ENCODE peak calls at places on chromosomes 7 and 10, in seven cellular contexts. One of them, this sample, is unnamed.

GRCh38 chr10:132647424-132647823 is 109.8 kb downstream of the INPP5A start:
- DNase-seq in vagina: no peak
- DNase-seq in AG09309: no peak
- DNase-seq in HFFc6: no peak
- DNase-seq in thoracic aorta: no peak
- DNase-seq in cardiac muscle cell: no peak
- DNase-seq in CD8-positive, alpha-beta T cell: no peak
- DNase-seq in this sample: no peak

GRCh38 chr7:70480913-70481579 is 650.9 kb upstream of the GALNT17 start:
- DNase-seq in vagina: no peak
- DNase-seq in AG09309: peak
- DNase-seq in HFFc6: no peak
- DNase-seq in thoracic aorta: no peak
- DNase-seq in cardiac muscle cell: no peak
- DNase-seq in CD8-positive, alpha-beta T cell: no peak
- DNase-seq in this sample: no peak

GRCh38 chr10:111983970-111984525 is 199.5 kb downstream of the GPAM start:
- DNase-seq in vagina: no peak
- DNase-seq in AG09309: no peak
- DNase-seq in HFFc6: no peak
- DNase-seq in thoracic aorta: no peak
- DNase-seq in cardiac muscle cell: no peak
- DNase-seq in CD8-positive, alpha-beta T cell: no peak
- DNase-seq in this sample: no peak

GRCh38 chr7:45230083-45230482 is 72.5 kb downstream of the RAMP3 start:
- DNase-seq in vagina: no peak
- DNase-seq in AG09309: no peak
- DNase-seq in HFFc6: no peak
- DNase-seq in thoracic aorta: no peak
- DNase-seq in cardiac muscle cell: no peak
- DNase-seq in CD8-positive, alpha-beta T cell: no peak
- DNase-seq in this sample: no peak

GRCh38 chr7:147824671-147825070 is 765.9 kb upstream of the C7orf33 start:
- DNase-seq in vagina: no peak
- DNase-seq in AG09309: no peak
- DNase-seq in HFFc6: no peak
- DNase-seq in thoracic aorta: no peak
- DNase-seq in cardiac muscle cell: no peak
- DNase-seq in CD8-positive, alpha-beta T cell: no peak
- DNase-seq in this sample: no peak

GRCh38 chr7:128940494-128941322 is 3.0 kb downstream of the IRF5 start:
- DNase-seq in vagina: no peak
- DNase-seq in AG09309: no peak
- DNase-seq in HFFc6: no peak
- DNase-seq in thoracic aorta: no peak
- DNase-seq in cardiac muscle cell: no peak
- DNase-seq in CD8-positive, alpha-beta T cell: no peak
- DNase-seq in this sample: no peak

GRCh38 chr10:110456046-110456445 is 41.7 kb upstream of the DUSP5 start:
- DNase-seq in vagina: no peak
- DNase-seq in AG09309: no peak
- DNase-seq in HFFc6: no peak
- DNase-seq in thoracic aorta: no peak
- DNase-seq in cardiac muscle cell: no peak
- DNase-seq in CD8-positive, alpha-beta T cell: no peak
- DNase-seq in this sample: no peak

GRCh38 chr10:113412161-113412560 is 140.7 kb upstream of the HABP2 start:
- DNase-seq in vagina: no peak
- DNase-seq in AG09309: peak
- DNase-seq in HFFc6: no peak
- DNase-seq in thoracic aorta: no peak
- DNase-seq in cardiac muscle cell: no peak
- DNase-seq in CD8-positive, alpha-beta T cell: no peak
- DNase-seq in this sample: no peak

GRCh38 chr10:131746785-131747184 is 154.0 kb upstream of the PPP2R2D start:
- DNase-seq in vagina: no peak
- DNase-seq in AG09309: no peak
- DNase-seq in HFFc6: no peak
- DNase-seq in thoracic aorta: no peak
- DNase-seq in cardiac muscle cell: no peak
- DNase-seq in CD8-positive, alpha-beta T cell: no peak
- DNase-seq in this sample: no peak

GRCh38 chr10:80015911-80016590 is 62.4 kb upstream of the TMEM254 start:
- DNase-seq in vagina: no peak
- DNase-seq in AG09309: no peak
- DNase-seq in HFFc6: no peak
- DNase-seq in thoracic aorta: no peak
- DNase-seq in cardiac muscle cell: no peak
- DNase-seq in CD8-positive, alpha-beta T cell: no peak
- DNase-seq in this sample: no peak

GRCh38 chr10:47438857-47439474 is 44.9 kb downstream of the ANXA8 start:
- DNase-seq in vagina: no peak
- DNase-seq in AG09309: peak
- DNase-seq in HFFc6: peak
- DNase-seq in thoracic aorta: no peak
- DNase-seq in cardiac muscle cell: peak
- DNase-seq in CD8-positive, alpha-beta T cell: no peak
- DNase-seq in this sample: peak

GRCh38 chr10:78700413-78700812 is 368.4 kb upstream of the ZMIZ1 start:
- DNase-seq in vagina: no peak
- DNase-seq in AG09309: no peak
- DNase-seq in HFFc6: no peak
- DNase-seq in thoracic aorta: no peak
- DNase-seq in cardiac muscle cell: peak
- DNase-seq in CD8-positive, alpha-beta T cell: no peak
- DNase-seq in this sample: peak

GRCh38 chr10:14904316-14904732 is 25.7 kb downstream of the SUV39H2 start:
- DNase-seq in vagina: no peak
- DNase-seq in AG09309: no peak
- DNase-seq in HFFc6: peak
- DNase-seq in thoracic aorta: no peak
- DNase-seq in cardiac muscle cell: peak
- DNase-seq in CD8-positive, alpha-beta T cell: peak
- DNase-seq in this sample: no peak

GRCh38 chr7:80922254-80923049 is 3.6 kb upstream of the SEMA3C start:
- DNase-seq in vagina: no peak
- DNase-seq in AG09309: no peak
- DNase-seq in HFFc6: no peak
- DNase-seq in thoracic aorta: no peak
- DNase-seq in cardiac muscle cell: no peak
- DNase-seq in CD8-positive, alpha-beta T cell: no peak
- DNase-seq in this sample: no peak

GRCh38 chr7:127983804-127984332 is 47.4 kb downstream of the LRRC4 start:
- DNase-seq in vagina: no peak
- DNase-seq in AG09309: no peak
- DNase-seq in HFFc6: peak
- DNase-seq in thoracic aorta: no peak
- DNase-seq in cardiac muscle cell: no peak
- DNase-seq in CD8-positive, alpha-beta T cell: no peak
- DNase-seq in this sample: no peak

GRCh38 chr10:8048281-8049008 is 6.0 kb upstream of the GATA3 start:
- DNase-seq in vagina: no peak
- DNase-seq in AG09309: no peak
- DNase-seq in HFFc6: no peak
- DNase-seq in thoracic aorta: no peak
- DNase-seq in cardiac muscle cell: no peak
- DNase-seq in CD8-positive, alpha-beta T cell: peak
- DNase-seq in this sample: no peak

GRCh38 chr7:17495655-17496396 is 197.4 kb downstream of the AHR start:
- DNase-seq in vagina: no peak
- DNase-seq in AG09309: no peak
- DNase-seq in HFFc6: no peak
- DNase-seq in thoracic aorta: no peak
- DNase-seq in cardiac muscle cell: no peak
- DNase-seq in CD8-positive, alpha-beta T cell: no peak
- DNase-seq in this sample: no peak

GRCh38 chr7:47383064-47383463 is 198.8 kb downstream of the TNS3 start:
- DNase-seq in vagina: no peak
- DNase-seq in AG09309: peak
- DNase-seq in HFFc6: peak
- DNase-seq in thoracic aorta: no peak
- DNase-seq in cardiac muscle cell: no peak
- DNase-seq in CD8-positive, alpha-beta T cell: no peak
- DNase-seq in this sample: peak

GRCh38 chr10:61215276-61215675 is 237.9 kb downstream of the TMEM26 start:
- DNase-seq in vagina: no peak
- DNase-seq in AG09309: no peak
- DNase-seq in HFFc6: no peak
- DNase-seq in thoracic aorta: no peak
- DNase-seq in cardiac muscle cell: no peak
- DNase-seq in CD8-positive, alpha-beta T cell: no peak
- DNase-seq in this sample: no peak

GRCh38 chr7:100662377-100662776 is 6.1 kb upstream of the ACTL6B start:
- DNase-seq in vagina: no peak
- DNase-seq in AG09309: no peak
- DNase-seq in HFFc6: no peak
- DNase-seq in thoracic aorta: no peak
- DNase-seq in cardiac muscle cell: no peak
- DNase-seq in CD8-positive, alpha-beta T cell: no peak
- DNase-seq in this sample: no peak

GRCh38 chr7:47581821-47582747 is at the start of gene TNS3:
- DNase-seq in vagina: no peak
- DNase-seq in AG09309: no peak
- DNase-seq in HFFc6: no peak
- DNase-seq in thoracic aorta: no peak
- DNase-seq in cardiac muscle cell: peak
- DNase-seq in CD8-positive, alpha-beta T cell: no peak
- DNase-seq in this sample: no peak

GRCh38 chr10:37226524-37226923 is 101.1 kb downstream of the ANKRD30A start:
- DNase-seq in vagina: no peak
- DNase-seq in AG09309: no peak
- DNase-seq in HFFc6: no peak
- DNase-seq in thoracic aorta: no peak
- DNase-seq in cardiac muscle cell: no peak
- DNase-seq in CD8-positive, alpha-beta T cell: no peak
- DNase-seq in this sample: no peak

GRCh38 chr7:118305686-118306085 is 81.2 kb downstream of the ANKRD7 start:
- DNase-seq in vagina: no peak
- DNase-seq in AG09309: no peak
- DNase-seq in HFFc6: no peak
- DNase-seq in thoracic aorta: no peak
- DNase-seq in cardiac muscle cell: no peak
- DNase-seq in CD8-positive, alpha-beta T cell: no peak
- DNase-seq in this sample: no peak

GRCh38 chr7:81672872-81673271 is 97.0 kb downstream of the HGF start:
- DNase-seq in vagina: no peak
- DNase-seq in AG09309: no peak
- DNase-seq in HFFc6: no peak
- DNase-seq in thoracic aorta: no peak
- DNase-seq in cardiac muscle cell: no peak
- DNase-seq in CD8-positive, alpha-beta T cell: no peak
- DNase-seq in this sample: no peak

GRCh38 chr10:99779335-99779734 is 3.1 kb upstream of the ABCC2 start:
- DNase-seq in vagina: no peak
- DNase-seq in AG09309: no peak
- DNase-seq in HFFc6: peak
- DNase-seq in thoracic aorta: no peak
- DNase-seq in cardiac muscle cell: peak
- DNase-seq in CD8-positive, alpha-beta T cell: no peak
- DNase-seq in this sample: peak

GRCh38 chr7:44184221-44184873 is 4.9 kb downstream of the GCK start:
- DNase-seq in vagina: no peak
- DNase-seq in AG09309: peak
- DNase-seq in HFFc6: peak
- DNase-seq in thoracic aorta: no peak
- DNase-seq in cardiac muscle cell: no peak
- DNase-seq in CD8-positive, alpha-beta T cell: no peak
- DNase-seq in this sample: peak

GRCh38 chr7:145474287-145474686 is 638.4 kb upstream of the TPK1 start:
- DNase-seq in vagina: no peak
- DNase-seq in AG09309: no peak
- DNase-seq in HFFc6: no peak
- DNase-seq in thoracic aorta: no peak
- DNase-seq in cardiac muscle cell: no peak
- DNase-seq in CD8-positive, alpha-beta T cell: no peak
- DNase-seq in this sample: no peak

GRCh38 chr10:48535416-48536225 is 69.3 kb downstream of the ARHGAP22 start:
- DNase-seq in vagina: peak
- DNase-seq in AG09309: no peak
- DNase-seq in HFFc6: no peak
- DNase-seq in thoracic aorta: no peak
- DNase-seq in cardiac muscle cell: no peak
- DNase-seq in CD8-positive, alpha-beta T cell: no peak
- DNase-seq in this sample: no peak

GRCh38 chr7:103031781-103032180 is 42.8 kb downstream of the FBXL13 start:
- DNase-seq in vagina: no peak
- DNase-seq in AG09309: no peak
- DNase-seq in HFFc6: no peak
- DNase-seq in thoracic aorta: no peak
- DNase-seq in cardiac muscle cell: no peak
- DNase-seq in CD8-positive, alpha-beta T cell: no peak
- DNase-seq in this sample: no peak

GRCh38 chr10:52949899-52950298 is 177.3 kb upstream of the MBL2 start:
- DNase-seq in vagina: no peak
- DNase-seq in AG09309: no peak
- DNase-seq in HFFc6: no peak
- DNase-seq in thoracic aorta: no peak
- DNase-seq in cardiac muscle cell: peak
- DNase-seq in CD8-positive, alpha-beta T cell: no peak
- DNase-seq in this sample: no peak
- TF ChIP-seq CTCF in vagina: no peak
- TF ChIP-seq CTCF in AG09309: no peak
- TF ChIP-seq CTCF in HFFc6: no peak
- TF ChIP-seq CTCF in thoracic aorta: no peak
- TF ChIP-seq CTCF in cardiac muscle cell: no peak
- TF ChIP-seq CTCF in CD8-positive, alpha-beta T cell: no peak
- TF ChIP-seq CTCF in this sample: no peak

DNA sequence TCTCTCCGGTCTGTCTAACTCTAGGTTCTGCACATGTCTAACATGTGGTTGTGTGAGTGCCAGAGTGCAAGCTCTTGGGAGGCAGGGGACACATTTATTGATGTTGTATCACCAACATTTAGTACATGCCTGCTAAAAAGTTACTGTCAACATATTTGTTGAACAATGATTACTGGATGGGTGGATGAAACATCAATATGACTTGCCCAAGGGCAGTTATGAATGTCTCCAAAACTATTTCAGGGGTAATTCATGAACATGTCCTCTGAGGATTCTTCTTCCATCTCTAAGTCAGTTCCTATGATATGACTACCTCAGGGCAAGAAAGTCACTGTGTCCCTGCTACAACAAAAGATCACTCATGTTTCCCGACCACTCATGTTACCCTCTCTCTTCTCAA is 91.3 kb upstream of the STEAP1B start:
- DNase-seq in vagina: no peak
- DNase-seq in AG09309: no peak
- DNase-seq in HFFc6: peak
- DNase-seq in thoracic aorta: no peak
- DNase-seq in cardiac muscle cell: no peak
- DNase-seq in CD8-positive, alpha-beta T cell: no peak
- DNase-seq in this sample: no peak
- TF ChIP-seq CTCF in vagina: no peak
- TF ChIP-seq CTCF in AG09309: no peak
- TF ChIP-seq CTCF in HFFc6: no peak
- TF ChIP-seq CTCF in thoracic aorta: no peak
- TF ChIP-seq CTCF in cardiac muscle cell: no peak
- TF ChIP-seq CTCF in CD8-positive, alpha-beta T cell: no peak
- TF ChIP-seq CTCF in this sample: no peak

GRCh38 chr7:39595102-39595620 is 28.2 kb upstream of the RALA start:
- DNase-seq in vagina: no peak
- DNase-seq in AG09309: no peak
- DNase-seq in HFFc6: no peak
- DNase-seq in thoracic aorta: no peak
- DNase-seq in cardiac muscle cell: no peak
- DNase-seq in CD8-positive, alpha-beta T cell: no peak
- DNase-seq in this sample: no peak
- TF ChIP-seq CTCF in vagina: no peak
- TF ChIP-seq CTCF in AG09309: no peak
- TF ChIP-seq CTCF in HFFc6: no peak
- TF ChIP-seq CTCF in thoracic aorta: no peak
- TF ChIP-seq CTCF in cardiac muscle cell: no peak
- TF ChIP-seq CTCF in CD8-positive, alpha-beta T cell: no peak
- TF ChIP-seq CTCF in this sample: no peak

GRCh38 chr7:23012797-23013714 is 874 bp downstream of the HYCC1 start:
- DNase-seq in vagina: no peak
- DNase-seq in AG09309: no peak
- DNase-seq in HFFc6: no peak
- DNase-seq in thoracic aorta: no peak
- DNase-seq in cardiac muscle cell: peak
- DNase-seq in CD8-positive, alpha-beta T cell: no peak
- DNase-seq in this sample: no peak
- TF ChIP-seq CTCF in vagina: no peak
- TF ChIP-seq CTCF in AG09309: peak
- TF ChIP-seq CTCF in HFFc6: no peak
- TF ChIP-seq CTCF in thoracic aorta: peak
- TF ChIP-seq CTCF in cardiac muscle cell: no peak
- TF ChIP-seq CTCF in CD8-positive, alpha-beta T cell: no peak
- TF ChIP-seq CTCF in this sample: no peak

This sample was measured in HFF-Myc.